ENCODE peak calls at places on chromosomes 2 and 18, in five cellular contexts. V is GM12878, N is A549, T is HepG2, K is K562. Q is an unnamed sample. For H3K4me1, the result is how much of the 10 kb centered on the place peaks cover.

GRCh38 chr2:239274391-239275001 is 126.3 kb downstream of the HDAC4 start:
- DNase-seq in V (no peak), N (peak), T (no peak), K (peak), Q (no peak)

GRCh38 chr2:172160839-172161238 is 58.1 kb upstream of the DLX2 start:
- DNase-seq in V (no peak), N (no peak), T (no peak), K (no peak), Q (no peak)

GRCh38 chr2:71807969-71808451 is 339.7 kb downstream of the CYP26B1 start:
- DNase-seq in V (no peak), N (no peak), T (no peak), K (no peak), Q (no peak)

GRCh38 chr2:177026253-177026652 is 186.3 kb upstream of the HNRNPA3 start:
- DNase-seq in V (no peak), N (no peak), T (no peak), K (no peak), Q (no peak)

GRCh38 chr2:112947374-112947773 is 30.4 kb upstream of the IL36G start:
- DNase-seq in V (no peak), N (no peak), T (peak), K (no peak), Q (no peak)

GRCh38 chr2:96839288-96839874 is 4.4 kb downstream of the ANKRD23 start:
- DNase-seq in V (no peak), N (no peak), T (no peak), K (no peak), Q (no peak)

GRCh38 chr18:40868110-40868858 is 1086.8 kb upstream of the PIK3C3 start:
- DNase-seq in V (no peak), N (peak), T (peak), K (no peak), Q (peak)

GRCh38 chr2:74690571-74690970 is 36.5 kb downstream of the SEMA4F start:
- DNase-seq in V (peak), N (peak), T (peak), K (peak), Q (peak)

GRCh38 chr2:205708231-205708631 is 25.9 kb downstream of the NRP2 start:
- DNase-seq in V (no peak), N (no peak), T (no peak), K (no peak), Q (peak)

GRCh38 chr2:196275646-196276352 is 104.4 kb upstream of the STK17B start:
- DNase-seq in V (no peak), N (no peak), T (no peak), K (no peak), Q (no peak)

GRCh38 chr2:46117994-46118393 is 179.2 kb upstream of the EPAS1 start:
- DNase-seq in V (no peak), N (no peak), T (no peak), K (no peak), Q (no peak)

GRCh38 chr2:46118656-46119338 is 178.4 kb upstream of the EPAS1 start:
- DNase-seq in V (no peak), N (no peak), T (no peak), K (no peak), Q (peak)

GRCh38 chr2:46114981-46115380 is 182.2 kb upstream of the EPAS1 start:
- DNase-seq in V (no peak), N (no peak), T (no peak), K (no peak), Q (no peak)

GRCh38 chr2:46117379-46117778 is 179.8 kb upstream of the EPAS1 start:
- DNase-seq in V (no peak), N (peak), T (no peak), K (no peak), Q (peak)

GRCh38 chr2:46116616-46117015 is 180.6 kb upstream of the EPAS1 start:
- DNase-seq in V (no peak), N (no peak), T (no peak), K (no peak), Q (peak)
- H3K4me1 ChIP-seq in V (under half), N (half or more), T (under half), K (under half), Q (half or more)

GRCh38 chr2:204437815-204438766 is 107.2 kb upstream of the PARD3B start:
- DNase-seq in V (no peak), N (no peak), T (peak), K (no peak), Q (peak)
- TF ChIP-seq MYC in V (no peak), N (no peak), T (peak), K (no peak), Q (no peak)

GRCh38 chr18:79399275-79400081 is 3.7 kb downstream of the NFATC1 start:
- DNase-seq in V (no peak), N (no peak), T (no peak), K (peak), Q (peak)

GRCh38 chr18:79400091-79400590 is 4.4 kb downstream of the NFATC1 start:
- DNase-seq in V (no peak), N (peak), T (no peak), K (peak), Q (no peak)

GRCh38 chr18:79396431-79397287 is 929 bp downstream of the NFATC1 start:
- DNase-seq in V (no peak), N (no peak), T (no peak), K (no peak), Q (peak)

GRCh38 chr18:79397288-79397829 is 1.6 kb downstream of the NFATC1 start:
- DNase-seq in V (no peak), N (no peak), T (no peak), K (no peak), Q (peak)

DNA sequence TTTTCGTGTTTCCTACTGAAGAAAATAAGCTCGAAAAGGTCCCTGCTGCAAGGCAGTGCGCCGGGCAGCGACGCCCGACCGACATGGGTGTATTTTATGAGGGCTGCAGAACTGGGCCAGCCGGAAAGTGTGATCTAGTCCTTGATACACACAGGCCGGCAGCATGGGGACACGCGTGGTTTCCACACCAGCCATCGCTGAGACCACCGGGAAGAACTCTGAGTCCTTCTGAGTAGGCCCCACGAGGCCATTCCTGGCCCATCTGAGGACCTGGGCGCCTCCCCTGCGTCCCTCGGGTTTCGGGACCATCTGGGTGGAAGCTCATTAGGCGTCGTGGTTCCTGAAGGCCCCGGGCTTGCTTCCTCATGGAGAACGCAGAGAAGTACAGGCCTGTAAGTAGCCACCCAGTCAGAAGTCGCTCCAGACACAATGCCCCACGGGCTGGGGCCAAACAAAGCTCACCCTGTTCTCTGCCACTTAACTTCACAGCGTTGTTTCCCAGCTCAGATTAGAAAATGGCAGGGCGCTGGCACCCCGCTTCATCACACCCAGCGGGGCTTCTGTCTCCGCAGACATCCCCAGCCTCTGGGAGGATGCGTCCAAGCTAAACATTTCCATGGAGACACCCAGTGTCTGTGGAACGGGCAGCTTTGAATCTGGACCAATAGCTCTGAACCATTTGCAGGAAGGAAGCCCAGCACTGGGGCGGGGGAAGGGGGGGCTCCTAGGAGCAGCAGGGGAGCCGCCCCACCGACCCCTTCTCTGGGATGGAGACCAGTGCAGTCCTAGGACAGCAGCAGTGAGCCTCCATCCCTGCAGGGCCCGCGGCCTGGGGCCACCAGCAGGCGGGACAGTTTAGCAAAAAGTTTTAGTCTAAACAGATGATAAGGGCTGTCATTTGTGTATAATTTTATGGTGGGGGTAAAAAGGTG is 2.4 kb downstream of the NFATC1 start:
- DNase-seq in V (no peak), N (no peak), T (no peak), K (no peak), Q (peak)
- H3K4me1 ChIP-seq in V (under half), N (under half), T (under half), K (under half), Q (under half)

DNA sequence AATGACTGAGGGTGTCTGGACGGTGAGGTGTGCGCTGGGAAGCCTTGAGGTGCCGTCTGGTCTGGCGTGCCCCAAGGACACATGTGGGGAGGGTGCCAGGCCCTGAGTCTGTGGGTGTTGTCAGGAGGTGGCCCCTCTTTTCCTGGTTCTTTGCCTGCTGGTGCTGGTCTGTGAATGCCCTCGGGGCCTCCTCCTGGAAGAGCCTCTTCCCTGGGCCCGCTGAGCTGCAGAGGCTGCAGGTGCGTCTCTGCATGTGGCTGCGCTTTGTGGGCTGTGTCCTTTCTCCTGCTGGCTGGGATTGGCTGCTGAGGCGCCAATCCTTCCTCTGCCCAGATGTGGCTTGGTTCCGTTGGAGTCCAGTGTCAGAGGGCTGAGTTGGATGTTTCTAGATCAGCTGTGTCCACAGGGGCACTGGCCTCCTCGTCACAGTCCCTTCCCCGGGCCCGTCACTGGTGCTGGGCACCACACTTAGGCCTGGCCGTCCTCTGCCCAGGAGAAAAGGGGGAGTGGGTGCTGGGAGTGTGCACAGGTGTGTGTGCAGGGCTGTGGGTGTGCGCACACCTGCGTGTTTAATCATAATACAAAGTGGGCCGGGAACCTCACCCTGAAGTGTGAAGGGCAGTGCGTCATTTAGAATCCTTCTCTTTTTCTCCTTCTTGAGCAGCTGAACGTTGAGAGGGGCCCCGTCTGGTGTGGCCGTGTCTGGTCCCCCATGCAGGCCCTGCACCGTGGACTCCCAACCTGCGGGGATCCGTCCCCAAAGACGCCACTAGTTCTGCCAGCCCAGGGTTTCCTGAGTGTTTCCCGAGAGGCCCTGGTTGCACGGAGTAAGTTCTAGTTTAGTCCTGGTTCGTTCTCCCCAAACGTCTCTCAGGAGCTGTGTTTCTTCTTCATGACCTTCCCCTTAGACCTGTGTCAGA is 35.5 kb downstream of the RTP5 start:
- DNase-seq in V (no peak), N (no peak), T (no peak), K (no peak), Q (no peak)
- TF ChIP-seq MYC in V (no peak), N (no peak), T (no peak), K (no peak), Q (no peak)

DNA sequence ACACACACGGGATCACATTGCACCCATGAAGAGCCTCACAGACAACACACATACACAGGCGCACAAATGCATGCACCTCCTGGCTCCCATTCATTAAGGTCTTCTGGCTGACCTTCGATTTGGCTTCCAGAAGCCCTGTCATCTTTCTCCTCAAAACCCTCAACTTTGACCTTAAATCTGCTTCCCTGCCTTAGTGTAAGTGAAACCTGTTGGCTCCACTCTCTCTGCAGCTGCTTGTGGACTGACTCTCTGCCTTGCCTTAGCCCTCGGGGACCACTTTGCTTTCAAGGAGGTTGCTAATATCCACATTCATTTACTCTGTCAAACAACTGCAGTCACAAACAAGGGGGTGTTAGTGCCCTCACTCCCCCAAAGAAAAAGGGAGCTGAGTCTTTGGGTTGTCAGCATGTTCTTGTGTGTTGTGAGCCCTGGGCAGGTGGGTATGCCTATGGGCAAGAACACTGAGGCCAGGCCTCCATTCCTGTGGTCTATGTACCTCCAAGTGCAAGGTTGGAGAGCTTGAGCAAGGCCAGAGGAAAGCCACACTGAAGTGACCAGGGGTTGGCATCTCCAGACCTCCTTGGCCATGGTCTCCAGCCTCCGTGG is 3.9 kb downstream of the OSR1 start:
- DNase-seq in V (no peak), N (no peak), T (no peak), K (no peak), Q (no peak)
- H3K4me1 ChIP-seq in V (under half), N (under half), T (under half), K (under half), Q (under half)

GRCh38 chr2:30770791-30771190 is 36.5 kb downstream of the CAPN13 start:
- DNase-seq in V (no peak), N (no peak), T (no peak), K (no peak), Q (no peak)
- TF ChIP-seq MYC in V (no peak), N (no peak), T (no peak), K (no peak), Q (no peak)

GRCh38 chr18:77054288-77054605 is 78.3 kb downstream of the MBP start:
- DNase-seq in V (no peak), N (no peak), T (no peak), K (no peak), Q (no peak)
- H3K4me1 ChIP-seq in V (under half), N (under half), T (under half), K (under half), Q (under half)

GRCh38 chr2:217798743-217799552 is 203.8 kb downstream of the TNS1 start:
- DNase-seq in V (no peak), N (no peak), T (no peak), K (no peak), Q (no peak)
- TF ChIP-seq MYC in V (no peak), N (no peak), T (no peak), K (no peak), Q (no peak)

GRCh38 chr2:200426754-200427153 is 83.1 kb downstream of the KCTD18 start:
- DNase-seq in V (no peak), N (no peak), T (no peak), K (no peak), Q (no peak)
- H3K4me1 ChIP-seq in V (under half), N (under half), T (under half), K (under half), Q (under half)

Q was measured in endothelial cell of umbilical vein.